ENCODE peak calls at places on chromosomes 1 and 21, in eight cellular contexts. C is PC-3; G is hepatocyte; V is kidney; F is heart right ventricle; D is HAP-1; Q is CD4-positive, alpha-beta T cell; X is mammary epithelial cell. P is an unnamed sample. For H3K9me3, the result is how much of the 10 kb centered on the place peaks cover.

GRCh38 chr1:75616436-75617433 is 5.8 kb upstream of the SLC44A5 start:
- DNase-seq in C (no peak), G (peak), V (peak), F (peak), D (no peak), Q (no peak), X (no peak), P (no peak)

GRCh38 chr1:51636765-51637522 is 20.1 kb downstream of the OSBPL9 start:
- DNase-seq in C (peak), G (peak), V (no peak), F (no peak), D (no peak), Q (no peak), X (peak), P (peak)

GRCh38 chr1:110070282-110070967 is at the start of gene ALX3:
- DNase-seq in C (no peak), G (no peak), V (no peak), F (no peak), D (no peak), Q (no peak), X (no peak), P (no peak)

GRCh38 chr1:187032316-187032981 is 203.7 kb downstream of the PLA2G4A start:
- DNase-seq in C (no peak), G (no peak), V (no peak), F (no peak), D (no peak), Q (no peak), X (no peak), P (no peak)

GRCh38 chr1:91650764-91651163 is 150.1 kb downstream of the CDC7 start:
- DNase-seq in C (peak), G (peak), V (no peak), F (peak), D (no peak), Q (no peak), X (peak), P (peak)

GRCh38 chr1:57494679-57495078 is 70.8 kb upstream of the DAB1 start:
- DNase-seq in C (no peak), G (no peak), V (no peak), F (no peak), D (no peak), Q (no peak), X (no peak), P (no peak)

GRCh38 chr1:226609836-226610455 is 61.4 kb downstream of the STUM start:
- DNase-seq in C (no peak), G (no peak), V (no peak), F (no peak), D (no peak), Q (no peak), X (no peak), P (no peak)

GRCh38 chr1:96979287-96979686 is 257.7 kb downstream of the PTBP2 start:
- DNase-seq in C (no peak), G (no peak), V (no peak), F (peak), D (no peak), Q (no peak), X (no peak), P (no peak)

GRCh38 chr1:198934901-198935301 is 296.1 kb downstream of the PTPRC start:
- DNase-seq in C (peak), G (no peak), V (no peak), F (no peak), D (no peak), Q (no peak), X (peak), P (no peak)

GRCh38 chr1:201217146-201217545 is 26.5 kb downstream of the IGFN1 start:
- DNase-seq in C (no peak), G (no peak), V (peak), F (no peak), D (no peak), Q (no peak), X (no peak), P (no peak)

GRCh38 chr1:94799201-94799600 is 21.0 kb upstream of the SLC44A3 start:
- DNase-seq in C (no peak), G (no peak), V (no peak), F (no peak), D (peak), Q (no peak), X (peak), P (no peak)

GRCh38 chr1:236018885-236019453 is 45.9 kb downstream of the NID1 start:
- DNase-seq in C (no peak), G (peak), V (peak), F (peak), D (no peak), Q (no peak), X (no peak), P (no peak)

GRCh38 chr1:201542166-201543045 is 3.5 kb downstream of the NAV1 start:
- DNase-seq in C (peak), G (no peak), V (no peak), F (no peak), D (no peak), Q (no peak), X (no peak), P (no peak)

GRCh38 chr1:172350781-172351180 is 69.7 kb upstream of the C1orf105 start:
- DNase-seq in C (peak), G (no peak), V (no peak), F (no peak), D (peak), Q (no peak), X (no peak), P (no peak)

GRCh38 chr1:81834921-81835698 is 34.4 kb downstream of the ADGRL2 start:
- DNase-seq in C (no peak), G (no peak), V (no peak), F (peak), D (peak), Q (no peak), X (peak), P (no peak)

GRCh38 chr1:197618065-197618464 is 157.2 kb downstream of the DENND1B start:
- DNase-seq in C (no peak), G (no peak), V (no peak), F (no peak), D (no peak), Q (no peak), X (no peak), P (no peak)

GRCh38 chr1:108533351-108534083 is 26.4 kb upstream of the EEIG2 start:
- DNase-seq in C (peak), G (no peak), V (no peak), F (no peak), D (peak), Q (no peak), X (peak), P (no peak)

GRCh38 chr1:97849350-97850339 is 71.2 kb downstream of the DPYD start:
- DNase-seq in C (peak), G (peak), V (no peak), F (no peak), D (no peak), Q (no peak), X (peak), P (no peak)

GRCh38 chr21:17536381-17536780 is 23.5 kb downstream of the CXADR start:
- DNase-seq in C (no peak), G (no peak), V (no peak), F (no peak), D (no peak), Q (no peak), X (no peak), P (no peak)

GRCh38 chr1:31944205-31945089 is 6.3 kb upstream of the PTP4A2 start:
- DNase-seq in C (peak), G (peak), V (peak), F (peak), D (peak), Q (peak), X (no peak), P (peak)

GRCh38 chr1:226542623-226543103 is 5.9 kb upstream of the STUM start:
- DNase-seq in C (no peak), G (no peak), V (no peak), F (peak), D (no peak), Q (no peak), X (no peak), P (no peak)

GRCh38 chr21:34582506-34583150 is 32.3 kb downstream of the RCAN1 start:
- DNase-seq in C (peak), G (peak), V (no peak), F (peak), D (no peak), Q (no peak), X (peak), P (no peak)

GRCh38 chr1:156385534-156386031 is 16.6 kb downstream of the RHBG start:
- DNase-seq in C (peak), G (peak), V (no peak), F (peak), D (peak), Q (peak), X (peak), P (peak)

GRCh38 chr1:98325646-98326441 is 335.7 kb upstream of the SNX7 start:
- DNase-seq in C (peak), G (peak), V (peak), F (peak), D (no peak), Q (no peak), X (peak), P (peak)

GRCh38 chr1:178407662-178408061 is 89.1 kb downstream of the CLEC20A start:
- DNase-seq in C (no peak), G (no peak), V (no peak), F (no peak), D (no peak), Q (no peak), X (no peak), P (no peak)

DNA sequence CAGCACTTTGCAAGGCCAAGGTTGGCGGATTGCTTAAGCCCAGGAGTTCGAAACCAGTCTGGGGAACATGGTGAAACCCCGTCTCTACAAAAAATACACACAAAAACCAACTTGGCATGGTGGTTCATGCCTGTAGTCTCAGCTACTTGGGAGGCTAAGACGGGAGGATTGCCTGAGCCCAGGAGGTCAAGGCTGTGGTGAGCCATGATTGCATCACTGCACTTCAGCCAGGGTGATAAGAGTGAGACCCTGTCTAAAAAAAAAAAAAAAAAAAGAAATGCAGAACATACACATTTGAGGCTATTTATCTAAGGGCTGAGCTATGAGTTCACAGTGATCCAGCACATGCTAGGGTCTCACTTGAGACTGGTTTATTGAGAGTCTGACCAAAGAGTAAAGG is 23.8 kb downstream of the RNF2 start:
- DNase-seq in C (no peak), G (no peak), V (no peak), F (no peak), D (no peak), Q (no peak), X (no peak), P (no peak)
- H3K9me3 ChIP-seq in C (under half), G (under half), V (under half), F (under half), D (under half), Q (under half), X (under half), P (under half)

DNA sequence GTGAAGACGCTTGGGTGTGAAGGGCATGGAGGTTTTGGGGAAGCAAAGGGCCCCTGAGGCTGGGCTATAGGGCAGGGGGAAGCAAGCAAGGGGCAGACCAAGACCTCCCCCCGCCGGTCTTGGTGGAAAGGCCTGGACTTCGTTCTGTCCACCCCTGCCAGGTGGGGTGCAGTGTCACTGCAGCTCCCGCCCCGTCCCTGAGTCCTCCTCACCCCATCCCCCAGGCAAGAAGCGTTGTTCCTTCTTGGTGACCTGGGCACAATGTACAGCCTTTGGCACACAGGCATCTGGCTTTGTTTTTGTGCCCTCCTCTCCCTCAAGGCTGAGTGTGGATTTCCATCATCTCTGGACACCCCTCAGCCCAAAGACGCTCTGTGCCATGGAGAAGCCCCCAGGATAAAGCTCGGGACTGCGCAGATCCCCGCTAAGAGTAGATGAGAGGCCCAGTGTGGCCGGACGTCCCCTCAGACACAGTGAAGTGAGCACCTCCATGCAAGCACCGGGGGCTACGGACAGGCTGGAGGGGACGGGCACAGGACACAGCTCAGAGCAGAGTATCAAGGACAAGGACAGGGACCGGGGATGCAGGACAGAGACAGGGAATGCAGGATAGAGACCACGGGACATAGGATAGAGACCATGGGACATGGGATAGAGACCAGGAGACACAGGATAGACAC is 89.4 kb upstream of the ACTRT2 start:
- DNase-seq in C (no peak), G (no peak), V (peak), F (no peak), D (no peak), Q (no peak), X (no peak), P (no peak)
- H3K9me3 ChIP-seq in C (under half), G (under half), V (under half), F (under half), D (under half), Q (under half), X (under half), P (under half)

GRCh38 chr21:44623575-44623974 is 3.3 kb upstream of the KRTAP10-9 start:
- DNase-seq in C (no peak), G (no peak), V (no peak), F (no peak), D (no peak), Q (no peak), X (no peak), P (no peak)
- H3K9me3 ChIP-seq in C (under half), G (under half), V (under half), F (under half), D (under half), Q (under half), X (under half), P (under half)

DNA sequence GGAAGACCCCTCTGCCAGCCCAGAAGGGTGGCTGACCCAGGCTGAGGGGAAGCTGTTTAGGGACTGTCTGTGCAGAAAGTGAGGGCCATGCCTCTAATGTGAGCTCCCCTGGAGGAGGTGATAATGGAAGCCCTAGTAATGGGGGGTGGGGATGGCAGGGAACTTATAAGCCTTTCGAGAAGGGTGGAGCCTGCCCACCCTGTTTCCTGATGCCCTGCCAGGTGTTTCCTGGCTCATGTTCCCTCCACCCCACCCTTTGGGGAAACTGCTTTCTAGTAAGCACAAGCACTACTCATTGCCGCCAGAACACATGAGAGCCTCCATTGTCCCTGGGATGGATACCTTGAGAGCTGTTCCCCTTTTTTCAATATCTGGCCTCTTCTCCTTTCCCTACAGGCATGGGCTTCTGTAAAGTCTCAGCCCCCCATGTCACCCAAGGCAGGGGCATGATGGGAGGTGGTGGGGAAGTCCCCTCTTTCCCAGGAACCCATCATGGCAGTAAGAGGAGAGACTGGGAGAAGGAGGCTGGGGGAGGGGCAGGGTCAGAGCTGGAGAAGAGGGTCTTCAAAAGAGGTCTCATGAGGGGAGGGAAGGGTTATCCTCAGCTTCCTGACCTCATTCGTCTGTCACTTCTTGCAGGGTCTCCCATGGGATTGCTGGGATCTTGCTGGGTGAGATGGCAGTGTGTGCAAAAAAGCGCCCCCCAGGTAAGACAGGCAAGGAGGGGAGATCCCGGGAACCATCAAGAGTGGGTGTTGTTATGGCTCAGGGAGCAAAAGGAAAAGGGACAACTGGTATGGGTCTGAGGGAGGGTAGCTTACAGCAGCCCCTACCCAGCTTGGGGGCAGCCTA is 2.4 kb downstream of the ATP8B2 start:
- DNase-seq in C (no peak), G (no peak), V (no peak), F (no peak), D (no peak), Q (no peak), X (no peak), P (no peak)
- H3K9me3 ChIP-seq in C (under half), G (under half), V (under half), F (under half), D (under half), Q (under half), X (under half), P (under half)

DNA sequence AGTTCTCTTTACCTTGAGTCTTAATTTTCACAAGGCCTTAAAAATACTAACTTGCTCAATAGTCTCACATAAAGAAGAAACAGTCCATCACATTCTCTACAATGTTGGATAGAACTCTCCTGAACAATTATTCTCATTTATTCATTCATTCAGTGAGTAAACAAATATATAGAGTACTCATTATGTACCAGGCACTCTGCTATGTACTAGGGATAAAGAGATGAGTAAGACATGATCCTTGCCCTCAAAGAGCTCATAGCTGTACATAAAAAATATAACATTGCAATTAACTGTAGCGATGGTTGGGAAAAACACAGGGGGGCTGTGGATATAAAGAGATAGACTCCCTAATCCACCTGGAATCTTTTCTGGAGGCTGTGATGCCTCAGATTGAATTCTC is 586.9 kb upstream of the BEND5 start:
- DNase-seq in C (peak), G (no peak), V (no peak), F (no peak), D (no peak), Q (no peak), X (no peak), P (no peak)
- H3K9me3 ChIP-seq in C (under half), G (under half), V (under half), F (under half), D (under half), Q (under half), X (under half), P (under half)

DNA sequence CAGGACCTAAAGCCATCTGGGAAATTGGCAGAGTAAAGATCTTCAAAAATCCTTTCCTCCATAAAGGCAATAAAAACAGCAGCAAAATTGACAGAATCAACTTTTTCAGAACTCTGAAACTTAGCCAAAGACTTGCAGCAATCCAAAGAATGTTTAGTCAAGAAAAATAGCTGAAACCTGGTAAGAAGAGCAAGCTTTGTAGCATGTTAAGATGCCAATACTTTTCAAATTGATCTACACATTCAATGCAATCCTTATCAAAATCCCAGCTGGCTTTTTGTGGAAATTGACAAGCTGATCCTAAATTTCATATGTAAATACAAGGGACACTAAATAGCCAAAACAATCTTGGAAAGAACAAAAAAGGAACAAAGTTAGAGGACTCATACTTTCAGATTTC is 23.8 kb upstream of the FAM163A start:
- DNase-seq in C (no peak), G (no peak), V (no peak), F (no peak), D (no peak), Q (no peak), X (no peak), P (no peak)
- H3K9me3 ChIP-seq in C (under half), G (under half), V (under half), F (under half), D (under half), Q (under half), X (under half), P (under half)

GRCh38 chr1:85279463-85280080 is 3.1 kb upstream of the BCL10 start:
- DNase-seq in C (no peak), G (no peak), V (no peak), F (no peak), D (no peak), Q (no peak), X (no peak), P (no peak)
- H3K9me3 ChIP-seq in C (under half), G (under half), V (under half), F (under half), D (under half), Q (under half), X (under half), P (under half)

GRCh38 chr1:227654431-227654830 is 80.7 kb downstream of the JMJD4 start:
- DNase-seq in C (peak), G (no peak), V (no peak), F (no peak), D (no peak), Q (no peak), X (no peak), P (no peak)
- H3K9me3 ChIP-seq in C (half or more), G (half or more), V (half or more), F (half or more), D (under half), Q (half or more), X (half or more), P (half or more)

GRCh38 chr21:30996728-30997127 is 41.5 kb downstream of the KRTAP19-8 start:
- DNase-seq in C (no peak), G (no peak), V (no peak), F (no peak), D (no peak), Q (no peak), X (peak), P (no peak)
- H3K9me3 ChIP-seq in C (under half), G (under half), V (under half), F (under half), D (under half), Q (under half), X (under half), P (under half)